ENCODE peak calls at places on chromosomes 7 and 10, in eight cellular contexts. K, O, X, Q, Y, I, T and U are unnamed samples. For H3K27me3, the result is how much of the 10 kb centered on the place peaks cover.

GRCh38 chr10:109866168-109866994 is 56.9 kb downstream of the XPNPEP1 start:
- DNase-seq in Q (peak), T (no peak), K (no peak), I (no peak), Y (no peak), O (no peak), X (no peak), U (peak)

GRCh38 chr7:20172736-20173334 is 44.3 kb downstream of the MACC1 start:
- DNase-seq in Y (no peak), Q (peak), O (no peak), I (peak), K (peak), T (peak), X (no peak), U (no peak)

GRCh38 chr7:51950811-51951210 is 634.2 kb upstream of the COBL start:
- DNase-seq in X (no peak), Q (peak), T (no peak), Y (no peak), I (no peak), K (no peak), O (no peak), U (no peak)

GRCh38 chr10:76299501-76299900 is 868.1 kb downstream of the LRMDA start:
- DNase-seq in T (no peak), X (no peak), I (no peak), Y (no peak), Q (no peak), O (no peak), K (no peak), U (no peak)

GRCh38 chr10:132443605-132443997 is 46.6 kb downstream of the PWWP2B start:
- DNase-seq in Y (no peak), I (no peak), O (no peak), T (no peak), K (peak), Q (no peak), X (peak), U (no peak)

GRCh38 chr7:44218418-44219201 is 17.8 kb downstream of the YKT6 start:
- DNase-seq in Q (peak), O (no peak), T (no peak), K (no peak), X (peak), I (peak), Y (no peak), U (no peak)

GRCh38 chr7:157412491-157413180 is 75.8 kb downstream of the DNAJB6 start:
- DNase-seq in O (no peak), K (no peak), T (no peak), Q (no peak), X (peak), I (no peak), Y (no peak), U (no peak)

GRCh38 chr7:18693401-18693800 is 197.9 kb downstream of the HDAC9 start:
- DNase-seq in Q (peak), K (no peak), Y (peak), I (no peak), O (no peak), T (peak), X (no peak), U (no peak)

GRCh38 chr7:41633690-41634089 is 69.2 kb downstream of the INHBA start:
- DNase-seq in Q (no peak), Y (no peak), I (no peak), K (no peak), O (no peak), T (no peak), X (no peak), U (no peak)

GRCh38 chr10:48450811-48451466 is 144.5 kb downstream of the MAPK8 start:
- DNase-seq in X (peak), K (no peak), Y (no peak), I (no peak), Q (no peak), T (no peak), O (no peak), U (no peak)

GRCh38 chr10:48604408-48605263 is at the start of gene ARHGAP22:
- DNase-seq in O (no peak), T (no peak), K (peak), X (no peak), Q (peak), Y (no peak), I (no peak), U (peak)

GRCh38 chr10:100520811-100521210 is 1.1 kb upstream of the SEC31B start:
- DNase-seq in K (no peak), T (no peak), I (no peak), Q (no peak), Y (no peak), O (no peak), X (no peak), U (no peak)

GRCh38 chr7:35555386-35555785 is 139.5 kb downstream of the HERPUD2 start:
- DNase-seq in Y (no peak), X (no peak), T (no peak), O (no peak), K (no peak), Q (no peak), I (no peak), U (peak)

GRCh38 chr10:118963963-118964362 is 65.6 kb upstream of the NANOS1 start:
- DNase-seq in Q (no peak), K (no peak), Y (no peak), T (no peak), X (no peak), I (no peak), O (peak), U (peak)

GRCh38 chr7:45662540-45663166 is 88.5 kb downstream of the ADCY1 start:
- DNase-seq in T (no peak), K (no peak), O (peak), Y (no peak), Q (no peak), X (no peak), I (no peak), U (peak)

GRCh38 chr7:214410-215212 is 22.2 kb downstream of the FAM20C start:
- DNase-seq in Q (no peak), I (no peak), Y (no peak), X (no peak), T (no peak), O (no peak), K (no peak), U (no peak)

GRCh38 chr7:24826662-24827020 is 69.4 kb upstream of the GSDME start:
- DNase-seq in Y (no peak), Q (no peak), X (no peak), T (no peak), K (no peak), O (no peak), I (no peak), U (no peak)

GRCh38 chr10:73095479-73096021 is 1.1 kb downstream of the P4HA1 start:
- DNase-seq in K (peak), I (peak), Y (no peak), O (no peak), T (peak), X (no peak), Q (peak), U (no peak)

GRCh38 chr10:92591550-92592140 is 1.3 kb upstream of the KIF11 start:
- DNase-seq in Y (peak), O (peak), K (peak), T (peak), I (peak), X (peak), Q (peak), U (peak)

GRCh38 chr10:13528875-13529713 is at the start of gene BEND7:
- DNase-seq in X (no peak), I (no peak), Y (no peak), T (no peak), Q (peak), O (no peak), K (peak), U (no peak)

GRCh38 chr10:44397476-44398225 is 12.8 kb upstream of the CXCL12 start:
- DNase-seq in X (no peak), Q (no peak), O (peak), T (no peak), I (no peak), Y (no peak), K (no peak), U (peak)

GRCh38 chr7:27118580-27118979 is 12.0 kb downstream of the HOXA4 start:
- DNase-seq in K (no peak), Q (no peak), Y (no peak), O (no peak), T (no peak), X (no peak), I (no peak), U (no peak)
- H3K27me3 ChIP-seq in K (under half), Q (half or more), Y (under half), O (under half), T (under half), X (under half), I (under half), U (under half)

DNA sequence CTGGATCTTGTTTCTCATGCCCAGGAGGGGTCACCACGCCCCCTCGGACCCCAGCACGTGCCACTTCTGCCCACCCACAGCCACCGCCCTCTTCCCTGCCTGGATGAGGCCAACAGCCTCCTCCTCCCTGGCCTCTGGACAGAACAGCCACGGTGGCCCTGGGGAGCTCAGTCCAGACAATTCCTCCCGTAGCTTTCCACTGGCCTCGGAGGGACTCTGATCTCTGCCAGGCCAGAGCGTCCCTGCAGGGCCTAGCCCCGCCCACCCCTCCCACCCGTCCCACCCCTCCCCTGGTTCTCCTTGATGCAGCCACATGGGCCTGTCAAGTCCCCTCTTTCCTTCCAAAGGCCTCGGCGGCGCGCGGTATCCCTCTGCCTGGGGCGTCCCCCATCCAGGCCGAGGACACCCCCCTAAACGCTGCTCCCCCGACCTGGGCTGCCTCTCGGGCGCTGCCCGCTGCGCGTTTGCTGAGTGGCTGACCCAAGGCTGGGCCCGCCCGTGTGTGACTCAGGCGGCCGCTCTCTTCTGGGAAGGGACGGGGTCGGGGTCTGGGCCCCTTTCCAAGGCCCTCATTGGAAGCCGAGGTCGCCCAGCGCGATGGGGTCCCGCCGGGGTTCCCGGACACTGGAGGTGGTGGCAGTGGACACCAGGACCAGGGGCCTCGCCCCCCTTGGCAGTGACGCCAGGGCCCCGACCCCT is 557 bp downstream of the TMEM120A start:
- DNase-seq in I (peak), K (peak), Y (no peak), Q (peak), X (peak), O (no peak), T (no peak), U (no peak)
- TF ChIP-seq POLR2AphosphoS5 in I (peak), K (no peak), Y (no peak), Q (no peak), X (peak), O (no peak), T (no peak), U (no peak)

GRCh38 chr10:83957168-83957750 is 182.1 kb upstream of the GHITM start:
- DNase-seq in O (no peak), X (no peak), Q (peak), T (no peak), Y (no peak), I (no peak), K (no peak), U (no peak)

GRCh38 chr10:83954193-83954794 is 185.0 kb upstream of the GHITM start:
- DNase-seq in O (no peak), Y (no peak), Q (no peak), X (no peak), I (no peak), T (no peak), K (no peak), U (no peak)

GRCh38 chr10:83952273-83952672 is 187.0 kb upstream of the GHITM start:
- DNase-seq in Y (no peak), X (no peak), K (peak), O (no peak), T (no peak), Q (no peak), I (no peak), U (no peak)
- H3K27me3 ChIP-seq in Y (under half), X (under half), K (under half), O (under half), T (under half), Q (under half), I (under half), U (under half)

GRCh38 chr7:103940382-103941268 is 48.8 kb downstream of the RELN start:
- DNase-seq in T (no peak), X (no peak), O (no peak), Y (no peak), Q (no peak), I (no peak), K (no peak), U (no peak)

GRCh38 chr7:103949374-103949773 is 40.1 kb downstream of the RELN start:
- DNase-seq in I (no peak), X (no peak), Q (no peak), O (no peak), K (no peak), Y (no peak), T (no peak), U (no peak)

GRCh38 chr7:103941978-103942377 is 47.5 kb downstream of the RELN start:
- DNase-seq in O (no peak), Q (no peak), Y (no peak), K (no peak), T (no peak), X (no peak), I (no peak), U (no peak)

GRCh38 chr7:103947026-103947655 is 42.3 kb downstream of the RELN start:
- DNase-seq in O (no peak), K (no peak), T (no peak), Q (no peak), I (no peak), X (no peak), Y (no peak), U (no peak)

GRCh38 chr7:103944230-103944900 is 45.1 kb downstream of the RELN start:
- DNase-seq in Y (no peak), K (no peak), T (no peak), O (no peak), I (no peak), Q (no peak), X (no peak), U (no peak)
- TF ChIP-seq POLR2AphosphoS5 in Y (no peak), K (no peak), T (no peak), O (no peak), I (no peak), Q (no peak), X (no peak), U (no peak)

GRCh38 chr7:159139639-159140038 is 5.0 kb downstream of the VIPR2 start:
- DNase-seq in Q (no peak), O (peak), X (peak), T (no peak), I (no peak), Y (no peak), K (no peak), U (peak)

GRCh38 chr7:159140170-159140910 is 4.3 kb downstream of the VIPR2 start:
- DNase-seq in K (no peak), I (no peak), O (peak), T (no peak), X (peak), Q (peak), Y (no peak), U (peak)

GRCh38 chr7:159142204-159142603 is 2.5 kb downstream of the VIPR2 start:
- DNase-seq in K (no peak), O (no peak), T (no peak), X (peak), Q (peak), I (no peak), Y (no peak), U (no peak)

GRCh38 chr7:159141660-159142059 is 3.0 kb downstream of the VIPR2 start:
- DNase-seq in O (no peak), Q (peak), I (no peak), X (peak), Y (no peak), K (no peak), T (no peak), U (peak)

GRCh38 chr7:159141159-159141558 is 3.5 kb downstream of the VIPR2 start:
- DNase-seq in K (no peak), O (peak), X (peak), Y (no peak), T (no peak), Q (no peak), I (no peak), U (peak)
- H3K27me3 ChIP-seq in K (half or more), O (half or more), X (under half), Y (under half), T (under half), Q (under half), I (half or more), U (under half)